ENCODE peak calls at places on chromosomes 3 and 15, in five cellular contexts. V, W, R, H and Q are unnamed samples. For H3K27me3, the result is how much of the 10 kb centered on the place peaks cover.

GRCh38 chr3:133535971-133536634 is 37.4 kb upstream of the CDV3 start:
- DNase-seq in V (no peak), W (peak), R (no peak), H (peak), Q (peak)

GRCh38 chr15:38796589-38796988 is 232.0 kb upstream of the RASGRP1 start:
- DNase-seq in V (no peak), W (no peak), R (no peak), H (no peak), Q (no peak)

GRCh38 chr15:34717729-34718128 is 37.1 kb downstream of the GJD2 start:
- DNase-seq in V (no peak), W (no peak), R (no peak), H (no peak), Q (peak)

GRCh38 chr3:66748175-66748876 is 247.5 kb upstream of the LRIG1 start:
- DNase-seq in V (no peak), W (no peak), R (no peak), H (no peak), Q (no peak)

GRCh38 chr3:184261270-184262165 is at the start of gene CAMK2N2:
- DNase-seq in V (no peak), W (peak), R (peak), H (peak), Q (no peak)

GRCh38 chr3:68306571-68306970 is 625.8 kb downstream of the TAFA4 start:
- DNase-seq in V (no peak), W (no peak), R (peak), H (no peak), Q (no peak)

GRCh38 chr3:148077318-148077923 is 620.3 kb upstream of the AGTR1 start:
- DNase-seq in V (no peak), W (no peak), R (no peak), H (no peak), Q (no peak)

GRCh38 chr15:92117301-92117731 is 263.8 kb downstream of the SLCO3A1 start:
- DNase-seq in V (no peak), W (no peak), R (no peak), H (no peak), Q (no peak)

GRCh38 chr15:74873756-74874424 is 725 bp upstream of the SCAMP2 start:
- DNase-seq in V (no peak), W (no peak), R (no peak), H (no peak), Q (no peak)

GRCh38 chr3:69938061-69938460 is 61.5 kb upstream of the SAMMSON start:
- DNase-seq in V (no peak), W (no peak), R (no peak), H (no peak), Q (no peak)

GRCh38 chr15:41511331-41512077 is 2.1 kb downstream of the LTK start:
- DNase-seq in V (no peak), W (peak), R (peak), H (no peak), Q (no peak)

GRCh38 chr15:100011235-100011634 is 278.0 kb upstream of the LYSMD4 start:
- DNase-seq in V (no peak), W (no peak), R (no peak), H (no peak), Q (no peak)
- H3K27me3 ChIP-seq in V (under half), W (under half), R (under half), H (under half), Q (under half)

DNA sequence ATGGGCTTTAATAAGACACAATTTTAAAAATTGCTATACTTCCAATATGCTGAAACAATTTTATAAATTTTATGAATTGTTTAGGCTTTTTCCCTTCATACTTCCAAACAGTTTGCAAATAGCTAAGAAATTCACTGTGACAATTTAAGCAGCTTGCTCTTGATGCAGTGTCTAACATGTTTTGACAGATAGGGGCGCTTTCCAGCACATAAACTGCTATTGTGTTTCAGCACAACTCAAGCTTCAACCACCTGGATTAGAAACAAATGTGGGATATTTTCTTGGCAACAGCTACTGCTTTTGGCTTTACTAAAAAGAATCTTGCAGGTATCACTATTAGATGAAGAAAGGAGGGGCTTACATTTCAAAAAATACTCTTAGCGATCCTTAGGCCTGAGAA is 565.8 kb upstream of the DPPA4 start:
- DNase-seq in V (no peak), W (no peak), R (no peak), H (no peak), Q (no peak)
- TF ChIP-seq CTCF in V (no peak), W (peak), R (peak), H (no peak), Q (no peak)

GRCh38 chr15:40270246-40270995 is 12.4 kb downstream of the ANKRD63 start:
- DNase-seq in V (no peak), W (no peak), R (no peak), H (no peak), Q (no peak)

GRCh38 chr15:40266828-40267304 is 16.0 kb downstream of the ANKRD63 start:
- DNase-seq in V (peak), W (peak), R (no peak), H (peak), Q (peak)

GRCh38 chr15:40271915-40272712 is 10.8 kb downstream of the ANKRD63 start:
- DNase-seq in V (no peak), W (no peak), R (no peak), H (no peak), Q (no peak)

GRCh38 chr15:40267670-40268069 is 15.2 kb downstream of the ANKRD63 start:
- DNase-seq in V (no peak), W (no peak), R (no peak), H (no peak), Q (no peak)

DNA sequence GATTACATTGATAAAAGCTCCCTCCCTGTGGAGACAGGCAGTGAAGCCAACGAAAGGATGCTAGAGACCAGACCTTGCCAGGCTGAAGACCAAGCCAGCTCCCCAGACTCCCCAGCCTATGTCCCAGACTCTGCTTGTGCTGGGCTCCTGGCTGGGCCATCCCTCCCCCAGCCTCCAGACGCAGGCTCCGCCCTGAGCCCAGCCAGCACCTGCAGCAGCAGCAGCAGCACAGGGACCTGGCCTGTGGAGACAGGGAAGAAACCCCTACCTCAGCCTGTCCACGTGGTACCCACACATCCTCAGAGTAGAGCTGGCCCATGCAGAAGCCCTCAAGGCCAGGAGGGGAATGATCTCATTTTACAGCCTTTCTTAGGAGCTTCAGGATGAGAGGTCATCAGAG is 13.3 kb downstream of the ANKRD63 start:
- DNase-seq in V (no peak), W (no peak), R (no peak), H (no peak), Q (no peak)
- H3K27me3 ChIP-seq in V (under half), W (under half), R (under half), H (under half), Q (under half)

GRCh38 chr3:121988146-121988545 is 33.9 kb downstream of the ILDR1 start:
- DNase-seq in V (no peak), W (peak), R (no peak), H (peak), Q (no peak)

GRCh38 chr3:121989943-121990342 is 32.1 kb downstream of the ILDR1 start:
- DNase-seq in V (no peak), W (no peak), R (no peak), H (no peak), Q (no peak)

GRCh38 chr3:121995190-121996137 is 26.6 kb downstream of the ILDR1 start:
- DNase-seq in V (peak), W (peak), R (peak), H (peak), Q (peak)

GRCh38 chr3:121997372-121997771 is 24.7 kb downstream of the ILDR1 start:
- DNase-seq in V (no peak), W (no peak), R (no peak), H (no peak), Q (no peak)

GRCh38 chr3:121992601-121993560 is 29.2 kb downstream of the ILDR1 start:
- DNase-seq in V (no peak), W (peak), R (no peak), H (no peak), Q (no peak)
- TF ChIP-seq CTCF in V (no peak), W (no peak), R (no peak), H (no peak), Q (no peak)

GRCh38 chr15:33194237-33194636 is 277 bp downstream of the FMN1 start:
- DNase-seq in V (no peak), W (no peak), R (no peak), H (no peak), Q (no peak)
- H3K27me3 ChIP-seq in V (under half), W (under half), R (under half), H (under half), Q (under half)

GRCh38 chr3:188170461-188171459 is 16.8 kb downstream of the LPP start:
- DNase-seq in V (no peak), W (no peak), R (no peak), H (no peak), Q (no peak)

GRCh38 chr3:188166471-188166870 is 12.5 kb downstream of the LPP start:
- DNase-seq in V (no peak), W (no peak), R (no peak), H (no peak), Q (no peak)

GRCh38 chr3:188171682-188172467 is 17.9 kb downstream of the LPP start:
- DNase-seq in V (no peak), W (no peak), R (no peak), H (no peak), Q (no peak)

GRCh38 chr3:188165596-188165995 is 11.6 kb downstream of the LPP start:
- DNase-seq in V (no peak), W (no peak), R (no peak), H (peak), Q (no peak)

DNA sequence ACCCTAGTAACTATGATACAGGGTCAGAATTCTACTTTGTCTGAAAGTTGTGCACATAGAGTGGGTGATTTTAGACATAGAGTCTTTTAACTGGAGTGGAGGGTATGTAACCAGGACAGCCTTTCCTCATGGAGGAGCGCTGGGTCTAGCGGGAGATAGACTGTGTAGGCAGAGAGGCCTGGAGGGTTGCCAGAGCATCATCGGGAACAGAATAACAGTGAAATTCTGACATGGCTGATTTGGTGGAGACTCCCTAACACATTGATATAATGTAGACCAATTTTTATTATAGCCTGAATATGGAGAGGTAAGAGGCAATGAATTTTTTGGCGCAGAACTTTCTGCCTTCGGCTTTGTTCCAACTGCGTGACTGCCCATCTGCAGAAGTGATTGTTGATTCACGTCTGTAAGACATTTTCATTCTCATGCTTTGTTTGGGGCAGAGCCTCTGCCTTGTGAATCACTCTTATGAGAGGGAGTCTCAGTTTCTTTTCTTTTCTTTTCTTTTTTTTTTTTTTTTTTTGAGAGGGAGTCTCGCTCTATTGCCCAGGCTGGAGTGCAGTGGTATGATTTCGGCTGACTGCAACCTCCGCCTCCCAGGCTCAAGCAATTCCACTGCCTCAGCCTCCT is 16.0 kb downstream of the LPP start:
- DNase-seq in V (no peak), W (no peak), R (no peak), H (no peak), Q (no peak)
- TF ChIP-seq CTCF in V (no peak), W (no peak), R (no peak), H (no peak), Q (no peak)